ENCODE peak calls at places on chromosomes 11 and 22, in four cellular contexts. One of them, this sample, is unnamed.

GRCh38 chr11:47373876-47374820 is 4.2 kb downstream of the SPI1 start:
- DNase-seq in lower leg skin: peak; percentile 63
- DNase-seq in A549: peak; percentile 74
- DNase-seq in heart left ventricle: peak; percentile 85
- DNase-seq in this sample: no peak

GRCh38 chr11:69348414-69349235 is 54.7 kb downstream of the MYEOV start:
- DNase-seq in lower leg skin: peak; percentile 4
- DNase-seq in A549: no peak
- DNase-seq in heart left ventricle: no peak
- DNase-seq in this sample: peak; percentile 74

GRCh38 chr11:27241316-27242122 is 121.5 kb downstream of the CCDC34 start:
- DNase-seq in lower leg skin: no peak
- DNase-seq in A549: peak; percentile 19
- DNase-seq in heart left ventricle: no peak
- DNase-seq in this sample: no peak

GRCh38 chr11:33257160-33257896 is at the start of gene HIPK3:
- DNase-seq in lower leg skin: peak; percentile 76
- DNase-seq in A549: peak; percentile 79
- DNase-seq in heart left ventricle: peak; percentile 89
- DNase-seq in this sample: peak; percentile 93

GRCh38 chr11:35823742-35824298 is 120.0 kb upstream of the LDLRAD3 start:
- DNase-seq in lower leg skin: no peak
- DNase-seq in A549: no peak
- DNase-seq in heart left ventricle: no peak
- DNase-seq in this sample: no peak

GRCh38 chr11:128948583-128948982 is 5.9 kb upstream of the TP53AIP1 start:
- DNase-seq in lower leg skin: no peak
- DNase-seq in A549: no peak
- DNase-seq in heart left ventricle: no peak
- DNase-seq in this sample: no peak

GRCh38 chr11:69454018-69454417 is 27.4 kb upstream of the LINC01488 start:
- DNase-seq in lower leg skin: no peak
- DNase-seq in A549: no peak
- DNase-seq in heart left ventricle: no peak
- DNase-seq in this sample: no peak

GRCh38 chr11:12220305-12220704 is 109.9 kb downstream of the MICAL2 start:
- DNase-seq in lower leg skin: no peak
- DNase-seq in A549: no peak
- DNase-seq in heart left ventricle: peak; percentile 77
- DNase-seq in this sample: no peak

GRCh38 chr11:3161720-3162409 is 3.2 kb downstream of the OSBPL5 start:
- DNase-seq in lower leg skin: no peak
- DNase-seq in A549: no peak
- DNase-seq in heart left ventricle: no peak
- DNase-seq in this sample: no peak

GRCh38 chr11:77602385-77603105 is 12.8 kb downstream of the AQP11 start:
- DNase-seq in lower leg skin: no peak
- DNase-seq in A549: peak; percentile 72
- DNase-seq in heart left ventricle: no peak
- DNase-seq in this sample: no peak

GRCh38 chr11:56152333-56152732 is 7.8 kb downstream of the OR8K5 start:
- DNase-seq in lower leg skin: no peak
- DNase-seq in A549: peak; percentile 29
- DNase-seq in heart left ventricle: no peak
- DNase-seq in this sample: no peak

GRCh38 chr22:46931414-46931813 is 169.0 kb downstream of the TBC1D22A start:
- DNase-seq in lower leg skin: no peak
- DNase-seq in A549: peak; percentile 31
- DNase-seq in heart left ventricle: no peak
- DNase-seq in this sample: no peak

GRCh38 chr11:120667281-120667680 is 155.7 kb downstream of the GRIK4 start:
- DNase-seq in lower leg skin: no peak
- DNase-seq in A549: no peak
- DNase-seq in heart left ventricle: peak; percentile 25
- DNase-seq in this sample: no peak

GRCh38 chr11:72813740-72814138 is 472 bp upstream of the ATG16L2 start:
- DNase-seq in lower leg skin: no peak
- DNase-seq in A549: peak; percentile 89
- DNase-seq in heart left ventricle: peak; percentile 86
- DNase-seq in this sample: peak; percentile 96

GRCh38 chr11:68852628-68853027 is 10.9 kb upstream of the CPT1A start:
- DNase-seq in lower leg skin: no peak
- DNase-seq in A549: no peak
- DNase-seq in heart left ventricle: no peak
- DNase-seq in this sample: no peak

GRCh38 chr11:1876361-1877063 is 15.2 kb downstream of the PRR33 start:
- DNase-seq in lower leg skin: no peak
- DNase-seq in A549: peak; percentile 48
- DNase-seq in heart left ventricle: peak; percentile 85
- DNase-seq in this sample: no peak

GRCh38 chr11:75603791-75604736 is 42.0 kb downstream of the SERPINH1 start:
- DNase-seq in lower leg skin: no peak
- DNase-seq in A549: no peak
- DNase-seq in heart left ventricle: no peak
- DNase-seq in this sample: no peak

GRCh38 chr22:41197808-41198585 is 7.1 kb upstream of the L3MBTL2 start:
- DNase-seq in lower leg skin: no peak
- DNase-seq in A549: no peak
- DNase-seq in heart left ventricle: no peak
- DNase-seq in this sample: no peak

GRCh38 chr11:86056262-86056911 is 12.5 kb downstream of the PICALM start:
- DNase-seq in lower leg skin: no peak
- DNase-seq in A549: no peak
- DNase-seq in heart left ventricle: no peak
- DNase-seq in this sample: no peak

GRCh38 chr11:10373929-10374328 is 69.1 kb downstream of the ADM start:
- DNase-seq in lower leg skin: no peak
- DNase-seq in A549: no peak
- DNase-seq in heart left ventricle: no peak
- DNase-seq in this sample: peak; percentile 66

GRCh38 chr11:95088946-95089619 is 563 bp upstream of the ENDOD1 start:
- DNase-seq in lower leg skin: no peak
- DNase-seq in A549: peak; percentile 11
- DNase-seq in heart left ventricle: no peak
- DNase-seq in this sample: no peak

GRCh38 chr11:36015806-36016205 is 71.9 kb downstream of the LDLRAD3 start:
- DNase-seq in lower leg skin: no peak
- DNase-seq in A549: no peak
- DNase-seq in heart left ventricle: peak; percentile 48
- DNase-seq in this sample: no peak

GRCh38 chr11:130858215-130858614 is 58.1 kb downstream of the SNX19 start:
- DNase-seq in lower leg skin: no peak
- DNase-seq in A549: peak; percentile 24
- DNase-seq in heart left ventricle: no peak
- DNase-seq in this sample: no peak

GRCh38 chr11:62548545-62549335 is 2.1 kb upstream of the AHNAK start:
- DNase-seq in lower leg skin: no peak
- DNase-seq in A549: peak; percentile 56
- DNase-seq in heart left ventricle: no peak
- DNase-seq in this sample: no peak

GRCh38 chr11:44899959-44900358 is 50.7 kb downstream of the TP53I11 start:
- DNase-seq in lower leg skin: no peak
- DNase-seq in A549: peak; percentile 73
- DNase-seq in heart left ventricle: no peak
- DNase-seq in this sample: no peak

GRCh38 chr11:76156971-76157427 is 49.3 kb downstream of the WNT11 start:
- DNase-seq in lower leg skin: no peak
- DNase-seq in A549: no peak
- DNase-seq in heart left ventricle: no peak
- DNase-seq in this sample: no peak

GRCh38 chr11:73412308-73412707 is 36.1 kb downstream of the RELT start:
- DNase-seq in lower leg skin: no peak
- DNase-seq in A549: no peak
- DNase-seq in heart left ventricle: no peak
- DNase-seq in this sample: no peak

GRCh38 chr22:42959472-42960145 is 55.3 kb downstream of the PACSIN2 start:
- DNase-seq in lower leg skin: no peak
- DNase-seq in A549: peak; percentile 79
- DNase-seq in heart left ventricle: peak; percentile 67
- DNase-seq in this sample: no peak

GRCh38 chr11:72039108-72039850 is 40.6 kb downstream of the IL18BP start:
- DNase-seq in lower leg skin: no peak
- DNase-seq in A549: no peak
- DNase-seq in heart left ventricle: no peak
- DNase-seq in this sample: no peak

GRCh38 chr11:7974668-7975067 is 9.4 kb upstream of the NLRP10 start:
- DNase-seq in lower leg skin: no peak
- DNase-seq in A549: no peak
- DNase-seq in heart left ventricle: no peak
- DNase-seq in this sample: no peak

GRCh38 chr11:106087815-106088435 is 10.5 kb downstream of the AASDHPPT start:
- DNase-seq in lower leg skin: peak; percentile 16
- DNase-seq in A549: peak; percentile 51
- DNase-seq in heart left ventricle: no peak
- DNase-seq in this sample: no peak

GRCh38 chr22:45225732-45226560 is 14.7 kb downstream of the KIAA0930 start:
- DNase-seq in lower leg skin: peak; percentile 72
- DNase-seq in A549: no peak
- DNase-seq in heart left ventricle: no peak
- DNase-seq in this sample: no peak

GRCh38 chr11:14327105-14327504 is 31.9 kb downstream of the RRAS2 start:
- DNase-seq in lower leg skin: no peak
- DNase-seq in A549: no peak
- DNase-seq in heart left ventricle: no peak
- DNase-seq in this sample: no peak

GRCh38 chr11:133892126-133892525 is 46.8 kb upstream of the SPATA19 start:
- DNase-seq in lower leg skin: no peak
- DNase-seq in A549: no peak
- DNase-seq in heart left ventricle: no peak
- DNase-seq in this sample: no peak

GRCh38 chr11:69217276-69218105 is 61.8 kb downstream of the SMIM38 start:
- DNase-seq in lower leg skin: no peak
- DNase-seq in A549: no peak
- DNase-seq in heart left ventricle: peak; percentile 16
- DNase-seq in this sample: no peak

GRCh38 chr11:115217726-115218311 is 286.4 kb downstream of the CADM1 start:
- DNase-seq in lower leg skin: no peak
- DNase-seq in A549: no peak
- DNase-seq in heart left ventricle: no peak
- DNase-seq in this sample: no peak

GRCh38 chr22:27885977-27886842 is 32.8 kb downstream of the PITPNB start:
- DNase-seq in lower leg skin: no peak
- DNase-seq in A549: peak; percentile 10
- DNase-seq in heart left ventricle: peak; percentile 40
- DNase-seq in this sample: no peak

GRCh38 chr22:44455151-44455962 is 42.7 kb downstream of the RTL6 start:
- DNase-seq in lower leg skin: no peak
- DNase-seq in A549: no peak
- DNase-seq in heart left ventricle: no peak
- DNase-seq in this sample: peak; percentile 74

GRCh38 chr22:27435839-27436581 is 365.5 kb downstream of the MN1 start:
- DNase-seq in lower leg skin: no peak
- DNase-seq in A549: no peak
- DNase-seq in heart left ventricle: peak; percentile 72
- DNase-seq in this sample: no peak

GRCh38 chr22:29275819-29276565 is 7.9 kb downstream of the EWSR1 start:
- DNase-seq in lower leg skin: no peak
- DNase-seq in A549: no peak
- DNase-seq in heart left ventricle: no peak
- DNase-seq in this sample: no peak
- TF ChIP-seq CTCF in lower leg skin: no peak
- TF ChIP-seq CTCF in A549: no peak
- TF ChIP-seq CTCF in heart left ventricle: no peak
- TF ChIP-seq CTCF in this sample: no peak

GRCh38 chr11:64219755-64220154 is 6.2 kb downstream of the TRPT1 start:
- DNase-seq in lower leg skin: no peak
- DNase-seq in A549: no peak
- DNase-seq in heart left ventricle: no peak
- DNase-seq in this sample: no peak
- TF ChIP-seq POLR2A in lower leg skin: no peak
- TF ChIP-seq POLR2A in A549: no peak
- TF ChIP-seq POLR2A in heart left ventricle: no peak
- TF ChIP-seq POLR2A in this sample: no peak

GRCh38 chr11:726278-726915 is 20.4 kb downstream of the EPS8L2 start:
- DNase-seq in lower leg skin: no peak
- DNase-seq in A549: no peak
- DNase-seq in heart left ventricle: no peak
- DNase-seq in this sample: no peak
- H3K4me3 ChIP-seq in lower leg skin: no peak overlapping the region
- H3K4me3 ChIP-seq in A549: no peak overlapping the region
- H3K4me3 ChIP-seq in heart left ventricle: peak overlapping the region; percentile 19
- H3K4me3 ChIP-seq in this sample: peak overlapping the region; percentile 40

GRCh38 chr22:33119044-33119443 is 60.9 kb upstream of the SYN3 start:
- DNase-seq in lower leg skin: no peak
- DNase-seq in A549: no peak
- DNase-seq in heart left ventricle: no peak
- DNase-seq in this sample: no peak
- TF ChIP-seq CTCF in lower leg skin: no peak
- TF ChIP-seq CTCF in A549: no peak
- TF ChIP-seq CTCF in heart left ventricle: no peak
- TF ChIP-seq CTCF in this sample: no peak

GRCh38 chr22:50548046-50548912 is 2.6 kb downstream of the KLHDC7B start:
- DNase-seq in lower leg skin: no peak
- DNase-seq in A549: no peak
- DNase-seq in heart left ventricle: no peak
- DNase-seq in this sample: no peak
- TF ChIP-seq POLR2A in lower leg skin: no peak
- TF ChIP-seq POLR2A in A549: no peak
- TF ChIP-seq POLR2A in heart left ventricle: no peak
- TF ChIP-seq POLR2A in this sample: no peak

DNA sequence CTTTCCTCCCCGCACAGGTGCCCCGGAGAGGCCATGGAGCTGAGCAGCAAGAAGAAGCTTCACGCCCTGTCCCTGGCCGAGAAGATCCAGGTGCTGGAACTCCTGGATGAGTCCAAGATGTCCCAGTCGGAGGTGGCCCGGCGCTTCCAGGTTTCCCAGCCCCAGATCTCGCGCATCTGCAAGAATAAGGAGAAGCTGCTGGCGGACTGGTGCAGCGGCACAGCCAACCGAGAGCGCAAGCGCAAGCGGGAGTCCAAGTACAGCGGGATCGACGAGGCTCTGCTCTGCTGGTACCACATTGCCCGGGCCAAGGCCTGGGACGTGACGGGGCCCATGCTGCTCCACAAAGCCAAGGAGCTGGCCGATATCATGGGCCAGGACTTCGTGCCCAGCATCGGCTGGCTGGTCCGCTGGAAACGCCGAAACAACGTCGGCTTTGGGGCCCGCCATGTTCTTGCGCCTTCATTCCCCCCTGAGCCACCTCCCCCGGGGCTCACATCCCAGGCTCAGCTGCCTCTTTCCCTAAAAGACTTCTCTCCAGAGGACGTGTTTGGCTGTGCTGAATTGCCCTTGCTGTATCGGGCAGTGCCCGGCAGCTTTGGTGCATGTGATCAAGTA is 1.3 kb downstream of the TIGD3 start:
- DNase-seq in lower leg skin: no peak
- DNase-seq in A549: no peak
- DNase-seq in heart left ventricle: peak; percentile 43
- DNase-seq in this sample: no peak
- H3K4me3 ChIP-seq in lower leg skin: no peak overlapping the region
- H3K4me3 ChIP-seq in A549: no peak overlapping the region
- H3K4me3 ChIP-seq in heart left ventricle: peak overlapping the region; percentile 58
- H3K4me3 ChIP-seq in this sample: peak overlapping the region; percentile 87